ENCODE peak calls at places on chromosomes 13 and 19, in five cellular contexts. H is NCI-H1930, O is fibroblast of lung, P is NCI-H446, Q is BJ. N is an unnamed sample.

GRCh38 chr13:106355866-106356265 is 179.6 kb downstream of the EFNB2 start:
- DNase-seq in H (no peak), O (no peak), P (no peak), Q (no peak), N (no peak)

GRCh38 chr19:1045247-1045603 is 5.3 kb downstream of the ABCA7 start:
- DNase-seq in H (no peak), O (no peak), P (peak; percentile 30), Q (no peak), N (no peak)

GRCh38 chr19:56839665-56840451 is 668 bp downstream of the PEG3 start:
- DNase-seq in H (peak; percentile 100), O (peak; percentile 18), P (no peak), Q (peak; percentile 5), N (peak; percentile 82)

GRCh38 chr13:40812724-40813445 is 23.5 kb downstream of the SLC25A15 start:
- DNase-seq in H (no peak), O (peak; percentile 44), P (no peak), Q (no peak), N (peak; percentile 54)

GRCh38 chr13:94658926-94659649 is 53.3 kb downstream of the SOX21 start:
- DNase-seq in H (no peak), O (no peak), P (no peak), Q (no peak), N (no peak)

GRCh38 chr19:18865973-18866799 is 29.8 kb downstream of the CERS1 start:
- DNase-seq in H (no peak), O (peak; percentile 39), P (peak; percentile 20), Q (no peak), N (no peak)

GRCh38 chr13:48588120-48588519 is 55.2 kb upstream of the RCBTB2 start:
- DNase-seq in H (no peak), O (no peak), P (no peak), Q (no peak), N (no peak)

GRCh38 chr13:110109910-110110309 is 197.0 kb downstream of the COL4A1 start:
- DNase-seq in H (no peak), O (peak; percentile 96), P (no peak), Q (no peak), N (peak; percentile 22)

GRCh38 chr13:40984670-40985366 is 34.3 kb downstream of the ELF1 start:
- DNase-seq in H (no peak), O (no peak), P (no peak), Q (no peak), N (peak; percentile 27)

GRCh38 chr19:13981021-13981420 is 25.1 kb downstream of the RFX1 start:
- DNase-seq in H (no peak), O (no peak), P (no peak), Q (no peak), N (no peak)

GRCh38 chr13:25232937-25233515 is 54.3 kb downstream of the MTMR6 start:
- DNase-seq in H (no peak), O (peak; percentile 6), P (peak; percentile 41), Q (no peak), N (peak; percentile 49)

GRCh38 chr19:56372281-56372680 is 21.1 kb downstream of the ZNF582 start:
- DNase-seq in H (no peak), O (peak; percentile 20), P (no peak), Q (no peak), N (no peak)

GRCh38 chr13:73499685-73500084 is 440.9 kb downstream of the KLF5 start:
- DNase-seq in H (no peak), O (no peak), P (no peak), Q (no peak), N (no peak)

GRCh38 chr13:91647361-91647970 is 249.0 kb downstream of the GPC5 start:
- DNase-seq in H (no peak), O (peak; percentile 53), P (peak; percentile 63), Q (no peak), N (no peak)

GRCh38 chr13:49587311-49587847 is 2.0 kb upstream of the RCBTB1 start:
- DNase-seq in H (no peak), O (peak; percentile 47), P (no peak), Q (no peak), N (no peak)

GRCh38 chr19:55620410-55620809 is 4.0 kb downstream of the ZNF784 start:
- DNase-seq in H (no peak), O (no peak), P (no peak), Q (no peak), N (no peak)

GRCh38 chr19:7242601-7243258 is 51.5 kb downstream of the INSR start:
- DNase-seq in H (no peak), O (peak; percentile 79), P (no peak), Q (peak; percentile 79), N (peak; percentile 36)

GRCh38 chr13:110499621-110500281 is 61.8 kb downstream of the RAB20 start:
- DNase-seq in H (peak; percentile 73), O (peak; percentile 86), P (no peak), Q (peak; percentile 78), N (peak; percentile 95)

GRCh38 chr19:14061751-14062557 is at the start of gene PALM3:
- DNase-seq in H (no peak), O (no peak), P (no peak), Q (no peak), N (no peak)

GRCh38 chr13:111099292-111099691 is 15.8 kb upstream of the ARHGEF7 start:
- DNase-seq in H (no peak), O (no peak), P (no peak), Q (no peak), N (peak; percentile 2)